ENCODE peak calls at places on chromosome 14, in six cellular contexts. E is transverse colon, R is cardiac muscle cell, L is HS-27A, T is Right ventricle myocardium superior, I is activated gamma-delta T cell treated with Interleukin-2 at 50 U/mL for 16 hours. P is an unnamed sample.

GRCh38 chr14:68924392-68925158 is 54.5 kb downstream of the ACTN1 start:
- DNase-seq in E (no peak), R (no peak), L (no peak), T (no peak), I (no peak), P (no peak)

GRCh38 chr14:77185093-77185465 is 3.5 kb downstream of the TMEM63C start:
- DNase-seq in E (no peak), R (no peak), L (no peak), T (no peak), I (no peak), P (no peak)

GRCh38 chr14:68510951-68511726 is 281.7 kb downstream of the ZFP36L1 start:
- DNase-seq in E (no peak), R (no peak), L (no peak), T (no peak), I (no peak), P (no peak)

GRCh38 chr14:104082807-104083206 is 2.7 kb upstream of the ASPG start:
- DNase-seq in E (peak), R (no peak), L (no peak), T (peak), I (peak), P (no peak)

GRCh38 chr14:105859717-105860614 is 333.6 kb downstream of the TMEM121 start:
- DNase-seq in E (peak), R (no peak), L (no peak), T (peak), I (peak), P (no peak)

GRCh38 chr14:42047421-42048045 is 440.9 kb downstream of the LRFN5 start:
- DNase-seq in E (no peak), R (peak), L (no peak), T (no peak), I (no peak), P (no peak)

GRCh38 chr14:54687750-54688119 is 120.8 kb downstream of the SAMD4A start:
- DNase-seq in E (no peak), R (no peak), L (no peak), T (no peak), I (no peak), P (no peak)

GRCh38 chr14:104305511-104306449 is 167.4 kb downstream of the KIF26A start:
- DNase-seq in E (no peak), R (no peak), L (no peak), T (peak), I (no peak), P (no peak)

GRCh38 chr14:89473979-89474378 is 56.9 kb upstream of the FOXN3 start:
- DNase-seq in E (no peak), R (no peak), L (peak), T (no peak), I (no peak), P (no peak)

P was measured in cerebellar nuclear complex.